ENCODE peak calls at places on chromosomes 13 and 19, in ten cellular contexts. One of them, this sample, is unnamed. For H3K9me3, the result is how much of the 10 kb centered on the place peaks cover.

GRCh38 chr13:24642236-24642635 is 38.0 kb upstream of the ATP12A start:
- DNase-seq in fibroblast of lung: no peak
- DNase-seq in CD8-positive, alpha-beta T cell: no peak
- DNase-seq in neural progenitor cell: no peak
- DNase-seq in body of pancreas: no peak
- DNase-seq in ovary: no peak
- DNase-seq in thoracic aorta: no peak
- DNase-seq in T-helper 17 cell: no peak
- DNase-seq in IMR-90: no peak
- DNase-seq in colonic mucosa: no peak
- DNase-seq in this sample: no peak

GRCh38 chr19:55112781-55113569 is 4.5 kb downstream of the PPP1R12C start:
- DNase-seq in fibroblast of lung: no peak
- DNase-seq in CD8-positive, alpha-beta T cell: no peak
- DNase-seq in neural progenitor cell: no peak
- DNase-seq in body of pancreas: no peak
- DNase-seq in ovary: no peak
- DNase-seq in thoracic aorta: no peak
- DNase-seq in T-helper 17 cell: no peak
- DNase-seq in IMR-90: no peak
- DNase-seq in colonic mucosa: no peak
- DNase-seq in this sample: no peak

GRCh38 chr13:48273346-48273745 is 30.2 kb upstream of the RB1 start:
- DNase-seq in fibroblast of lung: no peak
- DNase-seq in CD8-positive, alpha-beta T cell: no peak
- DNase-seq in neural progenitor cell: no peak
- DNase-seq in body of pancreas: no peak
- DNase-seq in ovary: no peak
- DNase-seq in thoracic aorta: no peak
- DNase-seq in T-helper 17 cell: no peak
- DNase-seq in IMR-90: no peak
- DNase-seq in colonic mucosa: no peak
- DNase-seq in this sample: no peak

GRCh38 chr13:90926459-90926858 is 421.0 kb upstream of the MIR17HG start:
- DNase-seq in fibroblast of lung: no peak
- DNase-seq in CD8-positive, alpha-beta T cell: no peak
- DNase-seq in neural progenitor cell: no peak
- DNase-seq in body of pancreas: no peak
- DNase-seq in ovary: no peak
- DNase-seq in thoracic aorta: no peak
- DNase-seq in T-helper 17 cell: no peak
- DNase-seq in IMR-90: no peak
- DNase-seq in colonic mucosa: no peak
- DNase-seq in this sample: no peak

GRCh38 chr13:24636776-24637175 is 43.4 kb upstream of the ATP12A start:
- DNase-seq in fibroblast of lung: no peak
- DNase-seq in CD8-positive, alpha-beta T cell: no peak
- DNase-seq in neural progenitor cell: no peak
- DNase-seq in body of pancreas: no peak
- DNase-seq in ovary: no peak
- DNase-seq in thoracic aorta: no peak
- DNase-seq in T-helper 17 cell: no peak
- DNase-seq in IMR-90: no peak
- DNase-seq in colonic mucosa: no peak
- DNase-seq in this sample: no peak

GRCh38 chr13:41938918-41939317 is 22.0 kb downstream of the VWA8 start:
- DNase-seq in fibroblast of lung: no peak
- DNase-seq in CD8-positive, alpha-beta T cell: no peak
- DNase-seq in neural progenitor cell: no peak
- DNase-seq in body of pancreas: no peak
- DNase-seq in ovary: no peak
- DNase-seq in thoracic aorta: no peak
- DNase-seq in T-helper 17 cell: no peak
- DNase-seq in IMR-90: no peak
- DNase-seq in colonic mucosa: no peak
- DNase-seq in this sample: no peak

GRCh38 chr19:7914598-7915045 is at the start of gene TGFBR3L:
- DNase-seq in fibroblast of lung: no peak
- DNase-seq in CD8-positive, alpha-beta T cell: no peak
- DNase-seq in neural progenitor cell: no peak
- DNase-seq in body of pancreas: no peak
- DNase-seq in ovary: no peak
- DNase-seq in thoracic aorta: no peak
- DNase-seq in T-helper 17 cell: no peak
- DNase-seq in IMR-90: no peak
- DNase-seq in colonic mucosa: no peak
- DNase-seq in this sample: no peak

GRCh38 chr19:3162418-3163229 is 15.9 kb upstream of the S1PR4 start:
- DNase-seq in fibroblast of lung: no peak
- DNase-seq in CD8-positive, alpha-beta T cell: no peak
- DNase-seq in neural progenitor cell: no peak
- DNase-seq in body of pancreas: no peak
- DNase-seq in ovary: no peak
- DNase-seq in thoracic aorta: no peak
- DNase-seq in T-helper 17 cell: no peak
- DNase-seq in IMR-90: no peak
- DNase-seq in colonic mucosa: no peak
- DNase-seq in this sample: peak

GRCh38 chr19:18322318-18322758 is 538 bp downstream of the LSM4 start:
- DNase-seq in fibroblast of lung: peak
- DNase-seq in CD8-positive, alpha-beta T cell: no peak
- DNase-seq in neural progenitor cell: peak
- DNase-seq in body of pancreas: no peak
- DNase-seq in ovary: peak
- DNase-seq in thoracic aorta: no peak
- DNase-seq in T-helper 17 cell: no peak
- DNase-seq in IMR-90: peak
- DNase-seq in colonic mucosa: peak
- DNase-seq in this sample: no peak

GRCh38 chr19:35318679-35319448 is 10.1 kb upstream of the CD22 start:
- DNase-seq in fibroblast of lung: peak
- DNase-seq in CD8-positive, alpha-beta T cell: no peak
- DNase-seq in neural progenitor cell: no peak
- DNase-seq in body of pancreas: no peak
- DNase-seq in ovary: peak
- DNase-seq in thoracic aorta: peak
- DNase-seq in T-helper 17 cell: no peak
- DNase-seq in IMR-90: peak
- DNase-seq in colonic mucosa: peak
- DNase-seq in this sample: peak

GRCh38 chr13:40984670-40985366 is 34.3 kb downstream of the ELF1 start:
- DNase-seq in fibroblast of lung: no peak
- DNase-seq in CD8-positive, alpha-beta T cell: no peak
- DNase-seq in neural progenitor cell: no peak
- DNase-seq in body of pancreas: no peak
- DNase-seq in ovary: no peak
- DNase-seq in thoracic aorta: no peak
- DNase-seq in T-helper 17 cell: no peak
- DNase-seq in IMR-90: no peak
- DNase-seq in colonic mucosa: no peak
- DNase-seq in this sample: no peak

GRCh38 chr19:50639121-50640112 is at the start of gene SYT3:
- DNase-seq in fibroblast of lung: peak
- DNase-seq in CD8-positive, alpha-beta T cell: no peak
- DNase-seq in neural progenitor cell: peak
- DNase-seq in body of pancreas: peak
- DNase-seq in ovary: no peak
- DNase-seq in thoracic aorta: no peak
- DNase-seq in T-helper 17 cell: no peak
- DNase-seq in IMR-90: peak
- DNase-seq in colonic mucosa: no peak
- DNase-seq in this sample: no peak

GRCh38 chr13:20798027-20798426 is 24.3 kb upstream of the EEF1AKMT1 start:
- DNase-seq in fibroblast of lung: no peak
- DNase-seq in CD8-positive, alpha-beta T cell: no peak
- DNase-seq in neural progenitor cell: no peak
- DNase-seq in body of pancreas: no peak
- DNase-seq in ovary: no peak
- DNase-seq in thoracic aorta: no peak
- DNase-seq in T-helper 17 cell: no peak
- DNase-seq in IMR-90: no peak
- DNase-seq in colonic mucosa: no peak
- DNase-seq in this sample: no peak

GRCh38 chr19:44003461-44004134 is 841 bp downstream of the ZNF230 start:
- DNase-seq in fibroblast of lung: no peak
- DNase-seq in CD8-positive, alpha-beta T cell: no peak
- DNase-seq in neural progenitor cell: peak
- DNase-seq in body of pancreas: no peak
- DNase-seq in ovary: peak
- DNase-seq in thoracic aorta: no peak
- DNase-seq in T-helper 17 cell: no peak
- DNase-seq in IMR-90: no peak
- DNase-seq in colonic mucosa: peak
- DNase-seq in this sample: peak

GRCh38 chr13:32910530-32910929 is 105.7 kb upstream of the KL start:
- DNase-seq in fibroblast of lung: no peak
- DNase-seq in CD8-positive, alpha-beta T cell: no peak
- DNase-seq in neural progenitor cell: no peak
- DNase-seq in body of pancreas: no peak
- DNase-seq in ovary: no peak
- DNase-seq in thoracic aorta: no peak
- DNase-seq in T-helper 17 cell: no peak
- DNase-seq in IMR-90: no peak
- DNase-seq in colonic mucosa: no peak
- DNase-seq in this sample: no peak

GRCh38 chr19:44315883-44316282 is 11.1 kb upstream of the ZNF235 start:
- DNase-seq in fibroblast of lung: no peak
- DNase-seq in CD8-positive, alpha-beta T cell: no peak
- DNase-seq in neural progenitor cell: no peak
- DNase-seq in body of pancreas: no peak
- DNase-seq in ovary: no peak
- DNase-seq in thoracic aorta: no peak
- DNase-seq in T-helper 17 cell: no peak
- DNase-seq in IMR-90: no peak
- DNase-seq in colonic mucosa: no peak
- DNase-seq in this sample: no peak

GRCh38 chr13:34698953-34699352 is 243.1 kb upstream of the NBEA start:
- DNase-seq in fibroblast of lung: peak
- DNase-seq in CD8-positive, alpha-beta T cell: no peak
- DNase-seq in neural progenitor cell: no peak
- DNase-seq in body of pancreas: no peak
- DNase-seq in ovary: no peak
- DNase-seq in thoracic aorta: no peak
- DNase-seq in T-helper 17 cell: no peak
- DNase-seq in IMR-90: no peak
- DNase-seq in colonic mucosa: no peak
- DNase-seq in this sample: no peak

GRCh38 chr19:45717983-45718650 is 12.6 kb downstream of the FBXO46 start:
- DNase-seq in fibroblast of lung: no peak
- DNase-seq in CD8-positive, alpha-beta T cell: no peak
- DNase-seq in neural progenitor cell: peak
- DNase-seq in body of pancreas: peak
- DNase-seq in ovary: no peak
- DNase-seq in thoracic aorta: no peak
- DNase-seq in T-helper 17 cell: no peak
- DNase-seq in IMR-90: no peak
- DNase-seq in colonic mucosa: no peak
- DNase-seq in this sample: no peak

GRCh38 chr13:28181413-28181812 is 43.1 kb downstream of the PAN3 start:
- DNase-seq in fibroblast of lung: no peak
- DNase-seq in CD8-positive, alpha-beta T cell: no peak
- DNase-seq in neural progenitor cell: no peak
- DNase-seq in body of pancreas: no peak
- DNase-seq in ovary: no peak
- DNase-seq in thoracic aorta: no peak
- DNase-seq in T-helper 17 cell: no peak
- DNase-seq in IMR-90: peak
- DNase-seq in colonic mucosa: no peak
- DNase-seq in this sample: no peak

GRCh38 chr19:34487651-34488051 is 6.1 kb downstream of the WTIP start:
- DNase-seq in fibroblast of lung: no peak
- DNase-seq in CD8-positive, alpha-beta T cell: no peak
- DNase-seq in neural progenitor cell: no peak
- DNase-seq in body of pancreas: no peak
- DNase-seq in ovary: no peak
- DNase-seq in thoracic aorta: no peak
- DNase-seq in T-helper 17 cell: no peak
- DNase-seq in IMR-90: no peak
- DNase-seq in colonic mucosa: no peak
- DNase-seq in this sample: no peak

GRCh38 chr13:26503826-26504594 is 53.5 kb upstream of the WASF3 start:
- DNase-seq in fibroblast of lung: no peak
- DNase-seq in CD8-positive, alpha-beta T cell: no peak
- DNase-seq in neural progenitor cell: no peak
- DNase-seq in body of pancreas: no peak
- DNase-seq in ovary: no peak
- DNase-seq in thoracic aorta: no peak
- DNase-seq in T-helper 17 cell: no peak
- DNase-seq in IMR-90: no peak
- DNase-seq in colonic mucosa: no peak
- DNase-seq in this sample: no peak

GRCh38 chr19:27918818-27919217 is 1294.1 kb downstream of the UQCRFS1 start:
- DNase-seq in fibroblast of lung: no peak
- DNase-seq in CD8-positive, alpha-beta T cell: no peak
- DNase-seq in neural progenitor cell: no peak
- DNase-seq in body of pancreas: no peak
- DNase-seq in ovary: no peak
- DNase-seq in thoracic aorta: no peak
- DNase-seq in T-helper 17 cell: no peak
- DNase-seq in IMR-90: no peak
- DNase-seq in colonic mucosa: no peak
- DNase-seq in this sample: no peak
- H3K9me3 ChIP-seq in fibroblast of lung: under half
- H3K9me3 ChIP-seq in CD8-positive, alpha-beta T cell: under half
- H3K9me3 ChIP-seq in neural progenitor cell: under half
- H3K9me3 ChIP-seq in body of pancreas: under half
- H3K9me3 ChIP-seq in ovary: under half
- H3K9me3 ChIP-seq in thoracic aorta: under half
- H3K9me3 ChIP-seq in T-helper 17 cell: under half
- H3K9me3 ChIP-seq in IMR-90: under half
- H3K9me3 ChIP-seq in colonic mucosa: under half
- H3K9me3 ChIP-seq in this sample: under half

GRCh38 chr13:66367356-66367755 is 862.8 kb downstream of the PCDH9 start:
- DNase-seq in fibroblast of lung: no peak
- DNase-seq in CD8-positive, alpha-beta T cell: no peak
- DNase-seq in neural progenitor cell: no peak
- DNase-seq in body of pancreas: no peak
- DNase-seq in ovary: no peak
- DNase-seq in thoracic aorta: no peak
- DNase-seq in T-helper 17 cell: no peak
- DNase-seq in IMR-90: peak
- DNase-seq in colonic mucosa: no peak
- DNase-seq in this sample: no peak
- H3K9me3 ChIP-seq in fibroblast of lung: under half
- H3K9me3 ChIP-seq in CD8-positive, alpha-beta T cell: under half
- H3K9me3 ChIP-seq in neural progenitor cell: under half
- H3K9me3 ChIP-seq in body of pancreas: under half
- H3K9me3 ChIP-seq in ovary: under half
- H3K9me3 ChIP-seq in thoracic aorta: under half
- H3K9me3 ChIP-seq in T-helper 17 cell: under half
- H3K9me3 ChIP-seq in IMR-90: under half
- H3K9me3 ChIP-seq in colonic mucosa: under half
- H3K9me3 ChIP-seq in this sample: under half

GRCh38 chr19:40103600-40103999 is 12.9 kb upstream of the ZNF780A start:
- DNase-seq in fibroblast of lung: no peak
- DNase-seq in CD8-positive, alpha-beta T cell: no peak
- DNase-seq in neural progenitor cell: no peak
- DNase-seq in body of pancreas: no peak
- DNase-seq in ovary: no peak
- DNase-seq in thoracic aorta: no peak
- DNase-seq in T-helper 17 cell: no peak
- DNase-seq in IMR-90: no peak
- DNase-seq in colonic mucosa: no peak
- DNase-seq in this sample: no peak
- H3K9me3 ChIP-seq in fibroblast of lung: under half
- H3K9me3 ChIP-seq in CD8-positive, alpha-beta T cell: under half
- H3K9me3 ChIP-seq in neural progenitor cell: under half
- H3K9me3 ChIP-seq in body of pancreas: under half
- H3K9me3 ChIP-seq in ovary: under half
- H3K9me3 ChIP-seq in thoracic aorta: under half
- H3K9me3 ChIP-seq in T-helper 17 cell: under half
- H3K9me3 ChIP-seq in IMR-90: under half
- H3K9me3 ChIP-seq in colonic mucosa: under half
- H3K9me3 ChIP-seq in this sample: under half

GRCh38 chr19:27770095-27770494 is 1442.9 kb downstream of the UQCRFS1 start:
- DNase-seq in fibroblast of lung: no peak
- DNase-seq in CD8-positive, alpha-beta T cell: no peak
- DNase-seq in neural progenitor cell: no peak
- DNase-seq in body of pancreas: no peak
- DNase-seq in ovary: no peak
- DNase-seq in thoracic aorta: no peak
- DNase-seq in T-helper 17 cell: no peak
- DNase-seq in IMR-90: no peak
- DNase-seq in colonic mucosa: no peak
- DNase-seq in this sample: no peak
- H3K9me3 ChIP-seq in fibroblast of lung: under half
- H3K9me3 ChIP-seq in CD8-positive, alpha-beta T cell: under half
- H3K9me3 ChIP-seq in neural progenitor cell: under half
- H3K9me3 ChIP-seq in body of pancreas: half or more
- H3K9me3 ChIP-seq in ovary: under half
- H3K9me3 ChIP-seq in thoracic aorta: half or more
- H3K9me3 ChIP-seq in T-helper 17 cell: under half
- H3K9me3 ChIP-seq in IMR-90: under half
- H3K9me3 ChIP-seq in colonic mucosa: under half
- H3K9me3 ChIP-seq in this sample: half or more

This sample was measured in left lung.